ENCODE peak calls at places on chromosomes 6 and 20, in seven cellular contexts. P is left lung, W is fibroblast of lung, I is tibial artery, A is fibroblast of the aortic adventitia, Z is mesendoderm, E is GM12878. G is an unnamed sample.

GRCh38 chr6:49555951-49556350 is 5.5 kb downstream of the C6orf141 start:
- DNase-seq in P (no peak), I (no peak), W (peak; percentile 28), A (no peak), Z (no peak), E (no peak), G (no peak)

GRCh38 chr6:8633762-8634161 is 198.4 kb upstream of the SLC35B3 start:
- DNase-seq in W (no peak), P (no peak), A (no peak), E (no peak), I (no peak), Z (no peak), G (no peak)

GRCh38 chr6:21046276-21046675 is 512.0 kb downstream of the CDKAL1 start:
- DNase-seq in Z (no peak), A (no peak), E (no peak), P (peak; percentile 36), W (peak; percentile 57), I (no peak), G (no peak)

GRCh38 chr6:40899684-40900155 is 139.3 kb downstream of the UNC5CL start:
- DNase-seq in W (no peak), I (no peak), E (no peak), P (no peak), A (no peak), Z (no peak), G (no peak)

GRCh38 chr20:60352017-60352416 is 393.8 kb downstream of the CDH26 start:
- DNase-seq in E (no peak), I (no peak), Z (no peak), P (no peak), A (no peak), W (no peak), G (no peak)

GRCh38 chr20:51138576-51138975 is 115.7 kb upstream of the KCNG1 start:
- DNase-seq in E (no peak), A (no peak), I (no peak), Z (no peak), W (no peak), P (no peak), G (no peak)

GRCh38 chr6:155406801-155407200 is 48.8 kb downstream of the NOX3 start:
- DNase-seq in W (no peak), I (no peak), Z (peak; percentile 27), P (no peak), E (no peak), A (no peak), G (no peak)

GRCh38 chr6:159693894-159694545 is 979 bp upstream of the SOD2 start:
- DNase-seq in I (peak; percentile 50), E (no peak), A (no peak), Z (peak; percentile 22), W (peak; percentile 30), P (no peak), G (peak; percentile 47)

GRCh38 chr6:127436578-127437110 is 22.5 kb downstream of the KIAA0408 start:
- DNase-seq in Z (no peak), I (no peak), A (peak; percentile 13), W (no peak), P (no peak), E (no peak), G (no peak)

GRCh38 chr6:72622094-72622540 is 253 bp downstream of the KCNQ5 start:
- DNase-seq in E (no peak), I (peak; percentile 23), Z (peak; percentile 65), W (peak; percentile 48), A (peak; percentile 16), P (peak; percentile 86), G (peak; percentile 86)

GRCh38 chr6:8082954-8083858 is 19.0 kb upstream of the BLOC1S5 start:
- DNase-seq in W (peak; percentile 94), E (no peak), P (no peak), A (peak; percentile 94), I (no peak), Z (peak; percentile 10), G (no peak)

GRCh38 chr6:127484207-127484858 is 25.1 kb upstream of the KIAA0408 start:
- DNase-seq in P (no peak), W (peak; percentile 80), E (peak; percentile 39), Z (no peak), I (no peak), A (peak; percentile 58), G (peak; percentile 52)

GRCh38 chr20:50996901-50997830 is 25.7 kb downstream of the KCNG1 start:
- DNase-seq in A (no peak), P (no peak), Z (no peak), E (no peak), W (peak; percentile 70), I (no peak), G (no peak)

GRCh38 chr6:170114956-170115855 is 175.7 kb downstream of the DLL1 start:
- DNase-seq in W (no peak), Z (peak; percentile 10), I (peak; percentile 15), P (peak; percentile 35), E (no peak), A (no peak), G (no peak)

GRCh38 chr6:109718991-109719390 is 27.9 kb downstream of the FIG4 start:
- DNase-seq in E (no peak), Z (no peak), A (no peak), P (no peak), W (no peak), I (no peak), G (no peak)

GRCh38 chr6:100446115-100446921 is 18.4 kb downstream of the SIM1 start:
- DNase-seq in I (no peak), A (no peak), P (peak; percentile 79), E (no peak), Z (peak; percentile 62), W (no peak), G (no peak)

GRCh38 chr6:83038246-83038645 is 27.4 kb downstream of the UBE3D start:
- DNase-seq in P (no peak), W (peak; percentile 4), A (no peak), Z (peak; percentile 57), I (no peak), E (no peak), G (no peak)

GRCh38 chr20:60097285-60097684 is 139.1 kb downstream of the CDH26 start:
- DNase-seq in Z (no peak), I (no peak), W (no peak), E (no peak), A (no peak), P (no peak), G (no peak)

GRCh38 chr20:50189681-50190250 is 864 bp upstream of the CEBPB start:
- DNase-seq in I (peak; percentile 51), P (peak; percentile 92), A (no peak), E (no peak), W (no peak), Z (peak; percentile 38), G (no peak)

GRCh38 chr6:36290668-36291620 is 21.1 kb downstream of the PNPLA1 start:
- DNase-seq in Z (no peak), P (no peak), A (peak; percentile 40), I (no peak), E (no peak), W (peak; percentile 10), G (no peak)

GRCh38 chr6:88815491-88815890 is 147.9 kb downstream of the RNGTT start:
- DNase-seq in P (no peak), W (no peak), Z (no peak), E (no peak), I (no peak), A (no peak), G (no peak)

GRCh38 chr20:33674294-33675126 is at the start of gene NECAB3:
- DNase-seq in I (peak; percentile 84), P (peak; percentile 97), E (no peak), A (peak; percentile 56), Z (peak; percentile 78), W (peak; percentile 60), G (peak; percentile 72)

GRCh38 chr20:33673411-33674293 is 576 bp downstream of the NECAB3 start:
- DNase-seq in P (peak; percentile 63), W (peak; percentile 37), A (peak; percentile 28), Z (no peak), I (no peak), E (no peak), G (no peak)

GRCh38 chr20:33671573-33672288 is 2.5 kb downstream of the NECAB3 start:
- DNase-seq in W (no peak), E (no peak), I (no peak), P (no peak), Z (no peak), A (no peak), G (no peak)

GRCh38 chr20:33672426-33673114 is 1.7 kb downstream of the NECAB3 start:
- DNase-seq in I (no peak), A (no peak), W (no peak), Z (no peak), P (peak; percentile 29), E (no peak), G (no peak)

DNA sequence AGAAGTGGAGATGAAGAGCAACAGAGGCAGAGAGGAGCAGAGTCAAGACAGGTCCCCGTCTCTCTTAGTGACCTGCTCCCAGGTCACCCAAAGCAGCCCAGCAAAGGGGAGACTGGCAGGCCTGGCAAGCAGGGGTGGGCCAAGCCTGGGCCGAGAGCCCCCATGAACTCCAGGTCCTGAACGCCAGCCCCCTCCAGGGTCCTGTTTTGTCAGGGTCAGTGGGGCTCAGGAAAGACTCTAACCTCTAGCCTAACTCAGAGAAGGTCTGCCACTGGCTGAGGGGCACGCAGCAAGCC is 1.2 kb downstream of the NECAB3 start:
- DNase-seq in W (no peak), Z (no peak), I (no peak), E (no peak), P (peak; percentile 34), A (no peak), G (no peak)
- H3K4me3 ChIP-seq in W (peak overlapping the region; percentile 54), Z (peak overlapping the region; percentile 80), I (peak overlapping the region; percentile 67), E (no peak overlapping the region), P (peak overlapping the region; percentile 57), A (peak overlapping the region; percentile 79), G (no peak overlapping the region)

GRCh38 chr6:116475151-116475550 is 14.0 kb downstream of the CALHM6 start:
- DNase-seq in E (no peak), Z (no peak), P (no peak), W (no peak), I (no peak), A (no peak), G (no peak)
- H3K4me3 ChIP-seq in E (peak overlapping the region; percentile 43), Z (no peak overlapping the region), P (no peak overlapping the region), W (no peak overlapping the region), I (no peak overlapping the region), A (no peak overlapping the region), G (no peak overlapping the region)

GRCh38 chr6:34234667-34235604 is 1.7 kb upstream of the HMGA1 start:
- DNase-seq in W (no peak), E (no peak), Z (peak; percentile 99), A (no peak), I (no peak), P (peak; percentile 85), G (peak; percentile 47)
- H3K4me3 ChIP-seq in W (no peak overlapping the region), E (no peak overlapping the region), Z (no peak overlapping the region), A (no peak overlapping the region), I (peak overlapping the region; percentile 71), P (no peak overlapping the region), G (peak overlapping the region; percentile 93)

GRCh38 chr6:149200282-149200936 is 117.1 kb upstream of the TAB2 start:
- DNase-seq in I (no peak), P (no peak), A (no peak), Z (no peak), W (no peak), E (no peak), G (no peak)

GRCh38 chr6:149197482-149197881 is 120.0 kb upstream of the TAB2 start:
- DNase-seq in Z (no peak), E (no peak), A (no peak), P (no peak), W (no peak), I (no peak), G (no peak)

GRCh38 chr6:149198265-149198664 is 119.2 kb upstream of the TAB2 start:
- DNase-seq in E (no peak), A (no peak), I (no peak), P (no peak), W (no peak), Z (no peak), G (no peak)

GRCh38 chr6:149194815-149195558 is 122.5 kb upstream of the TAB2 start:
- DNase-seq in Z (peak; percentile 10), E (no peak), P (no peak), I (no peak), W (no peak), A (no peak), G (peak; percentile 52)

GRCh38 chr6:149196091-149196490 is 121.4 kb upstream of the TAB2 start:
- DNase-seq in P (no peak), Z (no peak), I (no peak), E (no peak), A (no peak), W (no peak), G (no peak)
- H3K4me3 ChIP-seq in P (no peak overlapping the region), Z (no peak overlapping the region), I (no peak overlapping the region), E (no peak overlapping the region), A (no peak overlapping the region), W (no peak overlapping the region), G (no peak overlapping the region)